ENCODE peak calls at places on chromosomes 11 and 22, in ten cellular contexts. S is astrocyte of the cerebellum; J is NCI-H1092; Z is SK-N-SH; R is CD4-positive, alpha-beta T cell; B is central memory CD4-positive, alpha-beta T cell; E is activated naive CD4-positive, alpha-beta T cell treated with anti-CD3 and anti-CD28 coated beads, Interleukin-2, amount 50 U/mL, for 16 hours; O is ecto neural progenitor cell; X is T47D; I is DMS79 treated with DMSO at 0.1 percent for 48 hours. N is an unnamed sample.
A peak's percentile ranks its signal among the peaks of the same experiment; 100 is the strongest.

GRCh38 chr11:67118059-67118766 is 850 bp upstream of the KDM2A start:
- DNase-seq in S (no peak), J (no peak), Z (peak; percentile 40), R (peak; percentile 49), B (peak; percentile 54), E (peak; percentile 64), O (no peak), X (peak; percentile 52), I (peak; percentile 26), N (peak; percentile 34)

GRCh38 chr22:17346578-17346977 is 22.7 kb upstream of the CECR2 start:
- DNase-seq in S (no peak), J (no peak), Z (no peak), R (no peak), B (no peak), E (no peak), O (no peak), X (no peak), I (peak; percentile 20), N (no peak)

GRCh38 chr22:36325163-36326031 is 62.4 kb downstream of the MYH9 start:
- DNase-seq in S (peak; percentile 91), J (no peak), Z (no peak), R (no peak), B (no peak), E (no peak), O (no peak), X (no peak), I (no peak), N (no peak)

GRCh38 chr11:34487430-34487829 is 26.2 kb downstream of the ELF5 start:
- DNase-seq in S (no peak), J (no peak), Z (no peak), R (no peak), B (no peak), E (no peak), O (no peak), X (no peak), I (no peak), N (no peak)

GRCh38 chr11:35305670-35306382 is 113.5 kb downstream of the SLC1A2 start:
- DNase-seq in S (peak; percentile 32), J (peak; percentile 27), Z (peak; percentile 63), R (peak; percentile 25), B (peak; percentile 29), E (peak; percentile 11), O (peak; percentile 60), X (peak; percentile 69), I (peak; percentile 5), N (no peak)

GRCh38 chr11:65695459-65696241 is 16.4 kb upstream of the KAT5 start:
- DNase-seq in S (no peak), J (peak; percentile 96), Z (no peak), R (no peak), B (no peak), E (no peak), O (no peak), X (no peak), I (peak; percentile 97), N (no peak)

GRCh38 chr11:34978236-34979191 is 62.1 kb downstream of the PDHX start:
- DNase-seq in S (no peak), J (no peak), Z (no peak), R (no peak), B (no peak), E (no peak), O (no peak), X (no peak), I (no peak), N (no peak)

GRCh38 chr11:47946682-47947575 is 33.4 kb upstream of the PTPRJ start:
- DNase-seq in S (peak; percentile 97), J (no peak), Z (no peak), R (no peak), B (no peak), E (peak; percentile 18), O (no peak), X (peak; percentile 54), I (peak; percentile 97), N (no peak)

GRCh38 chr11:122199661-122200060 is 83.6 kb upstream of the BLID start:
- DNase-seq in S (no peak), J (no peak), Z (no peak), R (no peak), B (no peak), E (no peak), O (no peak), X (no peak), I (no peak), N (no peak)

GRCh38 chr11:72684236-72684912 is 10.2 kb upstream of the PDE2A start:
- DNase-seq in S (no peak), J (peak; percentile 18), Z (peak; percentile 76), R (peak; percentile 32), B (peak; percentile 23), E (peak; percentile 58), O (no peak), X (peak; percentile 85), I (no peak), N (no peak)

GRCh38 chr11:28963189-28963588 is 855.0 kb downstream of the METTL15 start:
- DNase-seq in S (no peak), J (no peak), Z (no peak), R (no peak), B (no peak), E (no peak), O (no peak), X (no peak), I (no peak), N (no peak)

GRCh38 chr22:20405291-20405930 is 11.5 kb downstream of the ZNF74 start:
- DNase-seq in S (no peak), J (no peak), Z (no peak), R (no peak), B (no peak), E (no peak), O (peak; percentile 34), X (no peak), I (no peak), N (no peak)

GRCh38 chr11:2004466-2004865 is 6.8 kb upstream of the H19 start:
- DNase-seq in S (no peak), J (no peak), Z (no peak), R (no peak), B (no peak), E (no peak), O (no peak), X (no peak), I (no peak), N (no peak)

GRCh38 chr22:39514373-39514973 is 5.9 kb upstream of the ATF4 start:
- DNase-seq in S (no peak), J (no peak), Z (peak; percentile 47), R (peak; percentile 42), B (no peak), E (peak; percentile 57), O (no peak), X (no peak), I (no peak), N (no peak)

GRCh38 chr22:47549741-47550340 is 787.4 kb downstream of the TBC1D22A start:
- DNase-seq in S (no peak), J (no peak), Z (no peak), R (no peak), B (no peak), E (no peak), O (peak; percentile 17), X (no peak), I (no peak), N (no peak)

GRCh38 chr11:65868076-65868667 is 4.4 kb downstream of the EFEMP2 start:
- DNase-seq in S (no peak), J (peak; percentile 28), Z (peak; percentile 73), R (no peak), B (no peak), E (no peak), O (peak; percentile 78), X (no peak), I (no peak), N (no peak)

GRCh38 chr11:71470956-71471355 is 18.0 kb downstream of the NADSYN1 start:
- DNase-seq in S (no peak), J (no peak), Z (no peak), R (no peak), B (no peak), E (no peak), O (no peak), X (no peak), I (no peak), N (no peak)

GRCh38 chr11:93694586-93694985 is 33.1 kb downstream of the CEP295 start:
- DNase-seq in S (no peak), J (no peak), Z (no peak), R (no peak), B (no peak), E (no peak), O (no peak), X (no peak), I (no peak), N (no peak)

GRCh38 chr11:57162179-57162898 is 19.4 kb upstream of the LRRC55 start:
- DNase-seq in S (no peak), J (no peak), Z (no peak), R (no peak), B (no peak), E (no peak), O (no peak), X (no peak), I (no peak), N (no peak)

GRCh38 chr11:110295487-110296225 is 758 bp downstream of the RDX start:
- DNase-seq in S (no peak), J (peak; percentile 41), Z (peak; percentile 81), R (peak; percentile 44), B (peak; percentile 50), E (peak; percentile 47), O (peak; percentile 70), X (peak; percentile 78), I (peak; percentile 58), N (peak; percentile 11)

GRCh38 chr11:76007179-76007578 is 192.2 kb downstream of the UVRAG start:
- DNase-seq in S (no peak), J (no peak), Z (no peak), R (no peak), B (no peak), E (no peak), O (no peak), X (no peak), I (no peak), N (no peak)